ENCODE peak calls at places on chromosomes 7 and 10, in four cellular contexts. H is K562, R is SK-N-SH, U is HepG2. N is an unnamed sample.

GRCh38 chr10:95308389-95309302 is 17.8 kb upstream of the PDLIM1 start:
- DNase-seq in H (no peak), R (no peak), U (peak), N (peak)

GRCh38 chr10:70785190-70785589 is at the start of gene TBATA:
- DNase-seq in H (no peak), R (peak), U (no peak), N (no peak)

GRCh38 chr7:108018668-108019067 is 15.7 kb upstream of the LAMB1 start:
- DNase-seq in H (no peak), R (no peak), U (no peak), N (no peak)

GRCh38 chr10:110016037-110016436 is 8.3 kb downstream of the ADD3 start:
- DNase-seq in H (no peak), R (peak), U (peak), N (no peak)

GRCh38 chr7:91843831-91844230 is 36.7 kb downstream of the MTERF1 start:
- DNase-seq in H (no peak), R (no peak), U (no peak), N (no peak)

GRCh38 chr7:112938895-112939588 is 147.6 kb downstream of the GPR85 start:
- DNase-seq in H (peak), R (peak), U (peak), N (no peak)

GRCh38 chr7:32941181-32941995 is 15.9 kb upstream of the FKBP9 start:
- DNase-seq in H (no peak), R (no peak), U (peak), N (no peak)

GRCh38 chr10:5595591-5596590 is 70.5 kb downstream of the ASB13 start:
- DNase-seq in H (no peak), R (no peak), U (no peak), N (peak)

GRCh38 chr7:13920053-13920697 is 69.3 kb downstream of the ETV1 start:
- DNase-seq in H (peak), R (peak), U (peak), N (peak)

GRCh38 chr10:24806262-24806661 is 82.6 kb upstream of the ARHGAP21 start:
- DNase-seq in H (no peak), R (no peak), U (no peak), N (no peak)

GRCh38 chr7:156237614-156238013 is 403.0 kb upstream of the RNF32 start:
- DNase-seq in H (no peak), R (no peak), U (no peak), N (no peak)

GRCh38 chr10:4953405-4953804 is 9.8 kb upstream of the AKR1C1 start:
- DNase-seq in H (no peak), R (no peak), U (no peak), N (no peak)

GRCh38 chr10:101817542-101818118 is 614 bp downstream of the OGA start:
- DNase-seq in H (peak), R (peak), U (no peak), N (peak)

GRCh38 chr7:136853654-136854053 is 14.8 kb upstream of the CHRM2 start:
- DNase-seq in H (no peak), R (no peak), U (no peak), N (no peak)

GRCh38 chr7:102455596-102455995 is 9.1 kb downstream of the ALKBH4 start:
- DNase-seq in H (no peak), R (no peak), U (no peak), N (no peak)

GRCh38 chr7:95045236-95045923 is 138.0 kb downstream of the PPP1R9A start:
- DNase-seq in H (no peak), R (no peak), U (peak), N (no peak)

GRCh38 chr10:44004913-44005787 is 356.5 kb upstream of the ZNF32 start:
- DNase-seq in H (no peak), R (no peak), U (no peak), N (no peak)
- TF ChIP-seq ELF1 in H (no peak), R (no peak), U (no peak), N (no peak)

DNA sequence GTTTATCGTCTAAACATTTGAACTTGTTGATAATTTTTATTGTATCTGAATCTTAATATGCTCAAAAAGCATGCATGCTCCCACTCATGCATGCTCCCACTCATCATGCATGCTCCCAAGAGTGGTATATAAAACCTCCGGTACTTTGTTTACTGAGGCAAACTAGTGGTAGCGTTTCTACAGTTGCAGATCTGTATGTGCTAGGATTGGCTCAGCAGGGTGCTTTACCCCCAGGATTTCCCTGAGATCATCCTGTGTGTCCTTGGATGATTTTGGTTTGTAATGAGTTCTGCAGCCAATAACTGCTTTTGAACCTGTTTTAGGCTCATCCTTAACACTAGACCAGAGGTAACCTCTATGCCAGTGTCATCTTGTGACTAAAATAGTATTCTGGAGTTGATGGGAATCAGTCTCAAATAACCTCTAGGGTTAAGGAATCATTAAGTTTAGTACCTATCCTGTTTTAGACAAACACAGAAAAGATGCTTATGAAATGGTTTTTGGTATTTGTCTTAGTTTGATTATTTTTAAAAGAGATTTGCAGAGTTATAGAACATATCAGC is 40.4 kb downstream of the PHTF2 start:
- DNase-seq in H (no peak), R (no peak), U (no peak), N (no peak)
- H3K27ac ChIP-seq in H (peak), R (no peak), U (no peak), N (no peak)

DNA sequence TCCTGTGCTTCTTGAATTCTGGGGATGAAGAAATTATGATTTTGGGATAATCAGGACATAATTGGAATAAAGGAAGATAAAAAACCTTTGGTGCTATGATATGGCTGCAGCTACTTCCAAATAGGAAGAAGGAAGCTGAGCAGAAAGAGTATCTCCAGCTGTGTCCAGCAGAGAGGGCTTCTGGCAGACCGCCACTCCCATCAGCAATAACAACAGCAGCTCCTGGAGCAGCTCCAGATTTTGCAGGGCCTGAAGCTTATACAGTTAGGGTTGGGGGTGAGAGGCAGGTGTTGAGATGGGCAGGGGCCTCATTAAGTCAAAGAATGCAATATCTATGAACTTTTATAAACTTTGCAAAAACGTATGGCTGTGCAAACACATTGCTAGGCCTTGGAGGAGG is 62.3 kb downstream of the C10orf120 start:
- DNase-seq in H (no peak), R (peak), U (no peak), N (no peak)
- TF ChIP-seq ELF1 in H (no peak), R (no peak), U (no peak), N (no peak)

DNA sequence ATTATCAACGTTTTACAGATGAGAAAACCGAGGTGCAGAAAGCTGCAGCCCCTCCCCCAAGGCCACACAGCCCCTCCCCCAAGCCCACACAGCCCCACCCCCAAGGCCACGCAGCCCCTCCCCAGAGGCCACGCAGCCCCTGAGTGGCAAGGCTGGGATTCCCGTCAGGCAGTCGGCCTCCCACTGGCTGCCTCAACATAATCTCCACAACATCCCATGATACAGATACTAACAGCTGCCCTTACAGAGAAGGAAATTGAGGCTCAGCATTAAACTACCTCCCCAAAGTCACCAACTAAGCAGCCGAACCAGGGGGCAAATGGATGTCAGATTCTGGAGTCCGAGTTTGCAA is 15.9 kb downstream of the SH3PXD2A start:
- DNase-seq in H (peak), R (no peak), U (no peak), N (no peak)
- H3K27ac ChIP-seq in H (no peak), R (no peak), U (no peak), N (no peak)

GRCh38 chr7:132453825-132454224 is 122.4 kb downstream of the PLXNA4 start:
- DNase-seq in H (no peak), R (no peak), U (no peak), N (no peak)

GRCh38 chr7:132450188-132450587 is 126.1 kb downstream of the PLXNA4 start:
- DNase-seq in H (no peak), R (no peak), U (no peak), N (no peak)

GRCh38 chr7:132446666-132447217 is 129.5 kb downstream of the PLXNA4 start:
- DNase-seq in H (no peak), R (no peak), U (no peak), N (no peak)

GRCh38 chr7:132451161-132451560 is 125.1 kb downstream of the PLXNA4 start:
- DNase-seq in H (no peak), R (no peak), U (no peak), N (no peak)

DNA sequence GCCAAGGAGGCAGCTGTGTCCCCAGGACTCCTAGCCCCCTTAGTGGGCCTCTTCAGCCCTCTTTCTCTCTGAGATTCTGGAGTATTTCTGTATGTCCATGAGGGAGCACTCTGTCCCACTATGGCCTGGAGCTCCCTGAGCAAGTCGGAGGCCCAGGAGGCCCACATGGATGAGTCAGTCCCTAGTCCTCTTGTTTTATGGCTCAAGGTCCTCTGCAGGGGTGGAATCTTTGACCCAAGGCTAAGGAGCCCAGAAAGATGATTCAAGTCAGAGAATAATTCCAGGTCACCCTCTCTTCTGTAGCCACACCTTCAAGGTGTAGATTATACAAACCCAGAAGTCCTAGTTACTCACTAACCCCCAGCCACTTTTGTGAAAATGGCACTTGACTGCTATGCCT is 125.6 kb downstream of the PLXNA4 start:
- DNase-seq in H (no peak), R (no peak), U (no peak), N (no peak)
- TF ChIP-seq ELF1 in H (no peak), R (no peak), U (no peak), N (no peak)